ENCODE peak calls at places on chromosomes 2 and 18, in ten cellular contexts. T is cardiac muscle cell, U is left ventricle myocardium inferior, B is IMR-90, E is endodermal cell, X is tibial nerve, H is psoas muscle, D is heart left ventricle, C is astrocyte, O is spleen. P is an unnamed sample.

GRCh38 chr2:237465515-237466227 is 21.4 kb upstream of the MLPH start:
- DNase-seq in T (peak; percentile 94), U (no peak), B (peak; percentile 99), E (no peak), X (no peak), H (no peak), D (no peak), C (peak; percentile 98), O (no peak), P (peak; percentile 70)

GRCh38 chr2:15955232-15955983 is 15.1 kb downstream of the MYCN start:
- DNase-seq in T (no peak), U (no peak), B (no peak), E (no peak), X (no peak), H (no peak), D (no peak), C (no peak), O (no peak), P (no peak)

GRCh38 chr2:215697496-215697895 is 261.6 kb upstream of the FN1 start:
- DNase-seq in T (peak; percentile 30), U (no peak), B (no peak), E (no peak), X (no peak), H (no peak), D (peak; percentile 23), C (peak; percentile 76), O (no peak), P (no peak)

GRCh38 chr2:27303093-27304025 is 4.9 kb downstream of the UCN start:
- DNase-seq in T (peak; percentile 82), U (no peak), B (peak; percentile 72), E (peak; percentile 69), X (no peak), H (peak; percentile 62), D (peak; percentile 68), C (peak; percentile 32), O (peak; percentile 47), P (peak; percentile 54)

GRCh38 chr2:40511661-40512213 is 59.8 kb upstream of the SLC8A1 start:
- DNase-seq in T (peak; percentile 93), U (no peak), B (peak; percentile 80), E (peak; percentile 44), X (no peak), H (peak; percentile 42), D (peak; percentile 30), C (peak; percentile 74), O (no peak), P (no peak)

GRCh38 chr18:58552057-58552461 is 76.8 kb downstream of the ALPK2 start:
- DNase-seq in T (no peak), U (no peak), B (peak; percentile 63), E (no peak), X (no peak), H (no peak), D (no peak), C (peak; percentile 60), O (no peak), P (peak; percentile 57)

GRCh38 chr2:26273501-26273900 is 28.8 kb downstream of the HADHB start:
- DNase-seq in T (peak; percentile 50), U (no peak), B (peak; percentile 17), E (no peak), X (no peak), H (no peak), D (no peak), C (no peak), O (no peak), P (no peak)

GRCh38 chr2:126754240-126755004 is 98.5 kb downstream of the GYPC start:
- DNase-seq in T (no peak), U (no peak), B (no peak), E (no peak), X (no peak), H (no peak), D (no peak), C (no peak), O (no peak), P (no peak)

GRCh38 chr2:152581360-152581759 is 135.9 kb downstream of the PRPF40A start:
- DNase-seq in T (no peak), U (no peak), B (no peak), E (no peak), X (no peak), H (no peak), D (no peak), C (no peak), O (no peak), P (no peak)

GRCh38 chr2:227006189-227006897 is 157.7 kb downstream of the COL4A4 start:
- DNase-seq in T (no peak), U (no peak), B (no peak), E (no peak), X (no peak), H (no peak), D (no peak), C (no peak), O (no peak), P (no peak)

GRCh38 chr18:67583621-67584020 is 67.1 kb upstream of the DSEL start:
- DNase-seq in T (no peak), U (no peak), B (peak; percentile 30), E (no peak), X (no peak), H (no peak), D (no peak), C (peak; percentile 21), O (no peak), P (no peak)

GRCh38 chr2:75344146-75344545 is 144.8 kb upstream of the TACR1 start:
- DNase-seq in T (no peak), U (no peak), B (no peak), E (no peak), X (no peak), H (no peak), D (no peak), C (no peak), O (no peak), P (no peak)

GRCh38 chr2:173451137-173451536 is 96.5 kb downstream of the CDCA7 start:
- DNase-seq in T (no peak), U (no peak), B (no peak), E (no peak), X (no peak), H (no peak), D (no peak), C (no peak), O (no peak), P (no peak)

GRCh38 chr2:128177315-128177714 is 86.3 kb downstream of the UGGT1 start:
- DNase-seq in T (no peak), U (no peak), B (no peak), E (no peak), X (no peak), H (no peak), D (no peak), C (no peak), O (no peak), P (no peak)

GRCh38 chr2:222319576-222320440 is 21.0 kb upstream of the PAX3 start:
- DNase-seq in T (peak; percentile 40), U (no peak), B (no peak), E (peak; percentile 85), X (no peak), H (peak; percentile 66), D (peak; percentile 49), C (no peak), O (peak; percentile 81), P (no peak)

GRCh38 chr18:39732918-39733317 is 2167.3 kb upstream of the CELF4 start:
- DNase-seq in T (no peak), U (no peak), B (no peak), E (peak; percentile 45), X (no peak), H (no peak), D (no peak), C (no peak), O (no peak), P (no peak)

GRCh38 chr2:117603569-117603968 is 210.9 kb upstream of the DDX18 start:
- DNase-seq in T (no peak), U (no peak), B (no peak), E (no peak), X (no peak), H (no peak), D (no peak), C (no peak), O (no peak), P (no peak)

GRCh38 chr2:70728128-70728527 is 39.9 kb downstream of the ADD2 start:
- DNase-seq in T (peak; percentile 33), U (no peak), B (no peak), E (peak; percentile 87), X (no peak), H (no peak), D (no peak), C (peak; percentile 37), O (no peak), P (no peak)

GRCh38 chr2:195407782-195408181 is 249.2 kb upstream of the SLC39A10 start:
- DNase-seq in T (peak; percentile 27), U (no peak), B (peak; percentile 66), E (no peak), X (no peak), H (no peak), D (no peak), C (peak; percentile 26), O (no peak), P (peak; percentile 7)

DNA sequence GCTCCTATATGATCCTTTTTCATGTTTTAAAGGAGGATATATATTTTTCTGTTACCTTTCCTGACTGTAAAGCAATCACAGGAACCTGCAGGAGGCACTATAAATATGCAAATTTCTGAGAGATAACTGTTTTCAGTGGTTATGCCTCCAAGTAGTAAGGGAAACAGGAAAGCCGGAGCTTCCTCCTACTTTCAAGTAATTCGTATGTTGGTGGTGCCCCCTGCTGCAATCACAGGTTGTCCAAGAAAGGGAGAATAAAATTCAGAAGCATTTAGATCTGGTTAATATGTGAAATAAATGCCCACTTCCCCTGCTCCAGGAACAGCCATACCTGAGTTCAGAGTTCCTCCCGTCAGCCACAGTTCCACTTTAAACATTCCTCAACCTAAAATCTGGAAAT is 12.0 kb upstream of the BCL11A start:
- DNase-seq in T (peak; percentile 43), U (no peak), B (peak; percentile 28), E (no peak), X (no peak), H (no peak), D (peak; percentile 33), C (no peak), O (no peak), P (peak; percentile 27)
- H3K27me3 ChIP-seq in T (peaks cover 62% of the 10 kb centered on the region), U (peaks cover 98% of the 10 kb centered on the region), B (peaks cover 21% of the 10 kb centered on the region), E (peaks cover 92% of the 10 kb centered on the region), X (no peaks in the 10 kb centered on the region), H (peaks cover 5% of the 10 kb centered on the region), D (peaks cover 4% of the 10 kb centered on the region), C (peaks cover 50% of the 10 kb centered on the region), O (peaks cover 53% of the 10 kb centered on the region), P (peaks cover 32% of the 10 kb centered on the region)

GRCh38 chr18:62372156-62372555 is 47.0 kb downstream of the TNFRSF11A start:
- DNase-seq in T (no peak), U (no peak), B (no peak), E (no peak), X (no peak), H (no peak), D (no peak), C (no peak), O (no peak), P (no peak)
- H3K4me1 ChIP-seq in T (no peaks in the 10 kb centered on the region), U (no peaks in the 10 kb centered on the region), B (no peaks in the 10 kb centered on the region), E (peaks cover 2% of the 10 kb centered on the region), X (no peaks in the 10 kb centered on the region), H (no peaks in the 10 kb centered on the region), D (no peaks in the 10 kb centered on the region), C (no peaks in the 10 kb centered on the region), O (no peaks in the 10 kb centered on the region), P (no peaks in the 10 kb centered on the region)

GRCh38 chr2:12227941-12228608 is 481.6 kb downstream of the LPIN1 start:
- DNase-seq in T (no peak), U (no peak), B (peak; percentile 81), E (no peak), X (no peak), H (no peak), D (no peak), C (peak; percentile 80), O (no peak), P (peak; percentile 54)
- H3K27me3 ChIP-seq in T (no peaks in the 10 kb centered on the region), U (no peaks in the 10 kb centered on the region), B (no peaks in the 10 kb centered on the region), E (no peaks in the 10 kb centered on the region), X (no peaks in the 10 kb centered on the region), H (no peaks in the 10 kb centered on the region), D (no peaks in the 10 kb centered on the region), C (no peaks in the 10 kb centered on the region), O (no peaks in the 10 kb centered on the region), P (peaks cover 11% of the 10 kb centered on the region)

GRCh38 chr2:101773137-101773536 is 75.6 kb downstream of the MAP4K4 start:
- DNase-seq in T (no peak), U (no peak), B (no peak), E (no peak), X (no peak), H (no peak), D (no peak), C (no peak), O (no peak), P (no peak)
- H3K4me1 ChIP-seq in T (peaks cover 32% of the 10 kb centered on the region), U (peaks cover 99% of the 10 kb centered on the region), B (peaks cover 28% of the 10 kb centered on the region), E (peaks cover 24% of the 10 kb centered on the region), X (peaks cover 49% of the 10 kb centered on the region), H (peaks cover 58% of the 10 kb centered on the region), D (peaks cover 100% of the 10 kb centered on the region), C (peaks cover 32% of the 10 kb centered on the region), O (peaks cover 88% of the 10 kb centered on the region), P (peaks cover 13% of the 10 kb centered on the region)